ENCODE peak calls at places on chromosomes 12 and 14, in seven cellular contexts. H is left ventricle myocardium inferior, P is upper lobe of right lung, U is epithelial cell of esophagus, F is prostate gland, V is A549, E is neural progenitor cell. Z is an unnamed sample.

GRCh38 chr12:132248439-132249157 is 80.8 kb downstream of the GALNT9 start:
- DNase-seq in H (no peak), P (no peak), U (no peak), F (no peak), V (no peak), E (peak; percentile 26), Z (no peak)

GRCh38 chr12:7142057-7142644 is 12.0 kb downstream of the CLSTN3 start:
- DNase-seq in H (no peak), P (peak; percentile 79), U (peak; percentile 54), F (no peak), V (peak; percentile 87), E (peak; percentile 70), Z (peak; percentile 52)

GRCh38 chr12:53287741-53288216 is 7.6 kb upstream of the PFDN5 start:
- DNase-seq in H (peak; percentile 67), P (peak; percentile 79), U (peak; percentile 71), F (peak; percentile 66), V (peak; percentile 82), E (peak; percentile 64), Z (peak; percentile 26)

GRCh38 chr12:29416748-29417147 is 35.8 kb upstream of the ERGIC2 start:
- DNase-seq in H (no peak), P (no peak), U (no peak), F (no peak), V (no peak), E (no peak), Z (no peak)

GRCh38 chr12:104749555-104749954 is 208.5 kb downstream of the SLC41A2 start:
- DNase-seq in H (no peak), P (no peak), U (no peak), F (no peak), V (no peak), E (no peak), Z (no peak)

GRCh38 chr14:105940534-105941225 is 414.3 kb downstream of the TMEM121 start:
- DNase-seq in H (no peak), P (no peak), U (no peak), F (no peak), V (no peak), E (no peak), Z (no peak)

GRCh38 chr12:98678946-98679610 is 34.0 kb downstream of the APAF1 start:
- DNase-seq in H (no peak), P (no peak), U (no peak), F (no peak), V (no peak), E (peak; percentile 8), Z (no peak)

GRCh38 chr12:68768431-68768934 is 22.5 kb downstream of the SLC35E3 start:
- DNase-seq in H (no peak), P (no peak), U (no peak), F (no peak), V (no peak), E (no peak), Z (no peak)

GRCh38 chr12:87820524-87821194 is 208.5 kb downstream of the C12orf50 start:
- DNase-seq in H (no peak), P (no peak), U (peak; percentile 77), F (no peak), V (no peak), E (no peak), Z (no peak)

GRCh38 chr14:21719841-21720240 is 46.2 kb upstream of the OR4E1 start:
- DNase-seq in H (no peak), P (no peak), U (no peak), F (no peak), V (no peak), E (no peak), Z (no peak)

GRCh38 chr14:31619440-31619839 is 58.2 kb downstream of the NUBPL start:
- DNase-seq in H (no peak), P (no peak), U (no peak), F (no peak), V (no peak), E (no peak), Z (no peak)

GRCh38 chr14:63039800-63040380 is 5.4 kb downstream of the KCNH5 start:
- DNase-seq in H (no peak), P (no peak), U (peak; percentile 87), F (no peak), V (no peak), E (peak; percentile 85), Z (no peak)

GRCh38 chr12:66823857-66824570 is 145.1 kb upstream of the GRIP1 start:
- DNase-seq in H (no peak), P (no peak), U (peak; percentile 92), F (peak; percentile 62), V (peak; percentile 12), E (no peak), Z (no peak)

GRCh38 chr12:28222081-28222700 is 31.9 kb downstream of the CCDC91 start:
- DNase-seq in H (no peak), P (no peak), U (no peak), F (no peak), V (no peak), E (no peak), Z (no peak)

GRCh38 chr12:116739381-116739887 is 1.3 kb downstream of the RNFT2 start:
- DNase-seq in H (no peak), P (no peak), U (no peak), F (no peak), V (no peak), E (no peak), Z (no peak)

GRCh38 chr12:94743174-94743573 is 92.8 kb upstream of the TMCC3 start:
- DNase-seq in H (no peak), P (no peak), U (no peak), F (no peak), V (no peak), E (no peak), Z (no peak)

GRCh38 chr12:56634837-56635538 is 4.9 kb upstream of the BAZ2A start:
- DNase-seq in H (peak; percentile 75), P (peak; percentile 89), U (peak; percentile 94), F (peak; percentile 82), V (peak; percentile 98), E (peak; percentile 86), Z (peak; percentile 44)

GRCh38 chr12:111069886-111070285 is 149.5 kb upstream of the MYL2 start:
- DNase-seq in H (no peak), P (peak; percentile 31), U (no peak), F (no peak), V (no peak), E (no peak), Z (no peak)

GRCh38 chr12:64691227-64691792 is 67.9 kb downstream of the GNS start:
- DNase-seq in H (no peak), P (no peak), U (no peak), F (no peak), V (no peak), E (peak; percentile 64), Z (no peak)

GRCh38 chr12:78970041-78970440 is 105.5 kb downstream of the SYT1 start:
- DNase-seq in H (no peak), P (no peak), U (peak; percentile 42), F (no peak), V (no peak), E (no peak), Z (no peak)

GRCh38 chr12:93879476-93880376 is 202.6 kb downstream of the CRADD start:
- DNase-seq in H (no peak), P (no peak), U (no peak), F (no peak), V (no peak), E (no peak), Z (no peak)

GRCh38 chr12:85130631-85131030 is 94.5 kb downstream of the LRRIQ1 start:
- DNase-seq in H (no peak), P (no peak), U (no peak), F (no peak), V (no peak), E (no peak), Z (no peak)

GRCh38 chr12:19970826-19971225 is 397.5 kb upstream of the PDE3A start:
- DNase-seq in H (no peak), P (no peak), U (no peak), F (no peak), V (no peak), E (no peak), Z (no peak)

GRCh38 chr14:90815817-90816662 is at the start of gene TTC7B:
- DNase-seq in H (peak; percentile 62), P (peak; percentile 76), U (peak; percentile 23), F (no peak), V (peak; percentile 83), E (peak; percentile 86), Z (peak; percentile 52)
- TF ChIP-seq CTCF in H (peak; percentile 37), P (no peak), U (peak; percentile 22), F (no peak), V (peak; percentile 49), E (peak; percentile 41), Z (no peak)

DNA sequence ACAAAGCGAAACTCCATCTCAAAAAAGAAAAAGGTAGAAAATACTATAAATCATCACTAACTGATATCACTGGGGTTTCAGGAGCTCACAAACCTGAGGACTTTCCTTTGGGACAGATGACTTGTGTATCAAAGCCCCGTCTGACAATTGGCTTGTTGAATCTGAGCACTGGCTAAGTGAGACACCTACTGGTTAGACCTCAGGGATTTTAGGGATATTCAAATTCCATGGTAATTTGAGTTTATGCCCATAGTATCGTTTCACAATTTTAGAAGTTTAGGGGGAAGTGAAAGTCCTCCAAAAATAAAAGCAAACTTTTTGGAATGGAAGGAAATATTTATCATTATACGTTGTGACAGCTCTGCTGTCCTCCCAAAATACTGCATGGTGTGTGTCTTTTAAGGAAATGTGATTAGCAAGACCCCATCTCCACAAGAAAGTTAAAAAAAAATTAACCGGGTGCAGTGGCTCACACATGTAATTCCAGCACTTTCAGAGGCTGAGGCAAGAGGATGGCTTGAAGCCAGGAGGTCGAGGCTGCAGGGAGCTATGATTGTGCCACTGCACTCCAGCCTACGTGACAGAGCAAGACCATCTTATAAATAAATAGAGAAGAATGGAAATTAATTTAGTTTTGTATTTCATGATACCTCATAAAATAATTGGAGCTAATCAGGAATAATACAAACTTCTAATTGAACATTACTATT is 49.2 kb downstream of the FBXL14 start:
- DNase-seq in H (peak; percentile 20), P (no peak), U (no peak), F (no peak), V (no peak), E (no peak), Z (no peak)
- TF ChIP-seq CTCF in H (peak; percentile 35), P (peak; percentile 27), U (no peak), F (peak; percentile 30), V (peak; percentile 52), E (no peak), Z (no peak)

GRCh38 chr14:102930138-102930752 is 7.8 kb downstream of the AMN start:
- DNase-seq in H (no peak), P (no peak), U (no peak), F (no peak), V (no peak), E (peak; percentile 79), Z (peak; percentile 51)
- TF ChIP-seq CTCF in H (no peak), P (no peak), U (no peak), F (no peak), V (no peak), E (peak; percentile 33), Z (peak; percentile 41)

GRCh38 chr12:1805441-1806081 is 14.8 kb upstream of the LRTM2 start:
- DNase-seq in H (peak; percentile 60), P (peak; percentile 55), U (no peak), F (no peak), V (no peak), E (no peak), Z (no peak)

GRCh38 chr12:1807489-1807888 is 12.9 kb upstream of the LRTM2 start:
- DNase-seq in H (peak; percentile 7), P (peak; percentile 51), U (no peak), F (no peak), V (no peak), E (no peak), Z (no peak)

GRCh38 chr12:1808036-1808797 is 12.1 kb upstream of the LRTM2 start:
- DNase-seq in H (peak; percentile 9), P (peak; percentile 53), U (no peak), F (no peak), V (no peak), E (no peak), Z (no peak)

GRCh38 chr12:1807107-1807478 is 13.3 kb upstream of the LRTM2 start:
- DNase-seq in H (peak; percentile 5), P (peak; percentile 41), U (no peak), F (no peak), V (no peak), E (no peak), Z (no peak)

GRCh38 chr12:1806301-1807106 is 13.9 kb upstream of the LRTM2 start:
- DNase-seq in H (peak; percentile 7), P (peak; percentile 45), U (no peak), F (no peak), V (no peak), E (no peak), Z (no peak)
- TF ChIP-seq CTCF in H (no peak), P (no peak), U (no peak), F (no peak), V (no peak), E (no peak), Z (no peak)